ENCODE peak calls at places on chromosomes 6 and 20, in ten cellular contexts. G, O, V, M, E, B, R, I, U and T are unnamed samples.

GRCh38 chr6:134911532-134911931 is 38.4 kb downstream of the ALDH8A1 start:
- DNase-seq in U (no peak), B (no peak), R (no peak), M (no peak), E (no peak), G (no peak), I (no peak), O (no peak), V (no peak), T (no peak)

GRCh38 chr6:11317885-11318771 is 85.7 kb upstream of the NEDD9 start:
- DNase-seq in M (no peak), G (peak), V (no peak), U (peak), O (peak), B (no peak), I (peak), R (no peak), E (peak), T (peak)

GRCh38 chr20:51511861-51512619 is 30.5 kb downstream of the NFATC2 start:
- DNase-seq in R (no peak), I (no peak), M (no peak), B (no peak), O (no peak), E (no peak), V (no peak), U (no peak), G (no peak), T (no peak)

GRCh38 chr20:4720121-4720976 is 1.4 kb upstream of the PRND start:
- DNase-seq in I (peak), M (peak), U (peak), O (peak), B (no peak), R (peak), V (peak), G (peak), E (peak), T (peak)

GRCh38 chr6:13641315-13641714 is 26.2 kb downstream of the NOL7 start:
- DNase-seq in R (no peak), I (no peak), U (no peak), G (no peak), V (no peak), O (no peak), E (no peak), B (no peak), M (no peak), T (no peak)

GRCh38 chr6:52570291-52570700 is 6.6 kb downstream of the TRAM2 start:
- DNase-seq in I (no peak), V (no peak), M (no peak), B (no peak), O (no peak), G (peak), R (no peak), E (peak), U (no peak), T (no peak)

GRCh38 chr6:16633961-16634360 is 127.3 kb downstream of the ATXN1 start:
- DNase-seq in O (no peak), G (no peak), U (no peak), R (no peak), I (no peak), E (no peak), M (no peak), B (no peak), V (no peak), T (no peak)

GRCh38 chr6:106556368-106556960 is 72.8 kb downstream of the RTN4IP1 start:
- DNase-seq in R (no peak), O (no peak), G (no peak), M (no peak), I (no peak), E (no peak), U (no peak), V (no peak), B (no peak), T (no peak)

GRCh38 chr20:6265204-6265904 is 142.5 kb upstream of the FERMT1 start:
- DNase-seq in U (no peak), V (no peak), I (peak), E (no peak), O (peak), M (no peak), B (no peak), R (no peak), G (no peak), T (peak)
- TF ChIP-seq CTCF in U (peak), V (no peak), I (peak), E (peak), O (no peak), M (peak), B (peak), R (peak), G (peak), T (peak)

GRCh38 chr6:42901538-42901957 is 14.3 kb upstream of the PTCRA start:
- DNase-seq in O (peak), U (peak), M (peak), G (peak), B (no peak), V (peak), E (peak), I (peak), R (peak), T (peak)

GRCh38 chr6:42896178-42896719 is 16.8 kb downstream of the RPL7L1 start:
- DNase-seq in O (no peak), B (no peak), U (no peak), R (no peak), V (no peak), M (no peak), I (no peak), G (no peak), E (no peak), T (no peak)

GRCh38 chr6:42904467-42904866 is 11.4 kb upstream of the PTCRA start:
- DNase-seq in B (no peak), O (no peak), E (no peak), V (no peak), R (no peak), M (no peak), I (no peak), U (no peak), G (no peak), T (no peak)

GRCh38 chr6:42899871-42900270 is 16.0 kb upstream of the PTCRA start:
- DNase-seq in U (no peak), E (no peak), O (no peak), R (no peak), I (no peak), B (no peak), G (no peak), M (no peak), V (no peak), T (no peak)

GRCh38 chr6:42898891-42899361 is 16.9 kb upstream of the PTCRA start:
- DNase-seq in E (peak), M (peak), B (no peak), O (peak), G (peak), V (peak), R (peak), I (peak), U (peak), T (peak)
- TF ChIP-seq CTCF in E (peak), M (peak), B (peak), O (peak), G (peak), V (peak), R (peak), I (peak), U (peak), T (peak)

GRCh38 chr20:32924781-32925180 is 66.1 kb downstream of the EFCAB8 start:
- DNase-seq in O (no peak), G (no peak), I (no peak), E (no peak), B (peak), V (no peak), M (no peak), R (no peak), U (peak), T (no peak)
- TF ChIP-seq CTCF in O (no peak), G (no peak), I (no peak), E (no peak), B (no peak), V (no peak), M (no peak), R (no peak), U (no peak), T (no peak)

GRCh38 chr6:108560463-108561308 is at the start of gene FOXO3:
- DNase-seq in E (peak), O (peak), V (peak), G (peak), M (peak), R (peak), U (peak), B (peak), I (peak), T (peak)

GRCh38 chr6:108559884-108560462 is 744 bp upstream of the FOXO3 start:
- DNase-seq in M (peak), G (peak), E (peak), O (peak), V (peak), R (no peak), I (no peak), U (peak), B (peak), T (peak)

GRCh38 chr6:108562503-108562993 is 1.8 kb downstream of the FOXO3 start:
- DNase-seq in V (peak), M (peak), E (peak), R (peak), I (peak), B (no peak), U (peak), G (peak), O (peak), T (no peak)

GRCh38 chr6:108563292-108563691 is 2.6 kb downstream of the FOXO3 start:
- DNase-seq in V (no peak), R (no peak), I (no peak), B (no peak), U (no peak), E (no peak), G (no peak), M (no peak), O (no peak), T (no peak)

GRCh38 chr6:108561742-108562502 is 1.2 kb downstream of the FOXO3 start:
- DNase-seq in I (no peak), E (peak), V (peak), R (peak), O (peak), M (peak), B (no peak), G (peak), U (no peak), T (no peak)
- TF ChIP-seq CTCF in I (no peak), E (no peak), V (no peak), R (no peak), O (no peak), M (no peak), B (no peak), G (no peak), U (no peak), T (no peak)

GRCh38 chr6:73285674-73286283 is 22.8 kb upstream of the KHDC1 start:
- DNase-seq in B (no peak), U (no peak), R (no peak), V (no peak), E (no peak), M (no peak), O (no peak), I (peak), G (no peak), T (no peak)
- TF ChIP-seq CTCF in B (peak), U (peak), R (peak), V (no peak), E (peak), M (peak), O (no peak), I (peak), G (peak), T (no peak)

GRCh38 chr20:20343886-20344381 is 24.0 kb upstream of the INSM1 start:
- DNase-seq in I (no peak), R (no peak), O (no peak), B (no peak), U (no peak), G (no peak), M (no peak), E (no peak), V (no peak), T (no peak)
- TF ChIP-seq CTCF in I (no peak), R (no peak), O (no peak), B (no peak), U (no peak), G (no peak), M (no peak), E (no peak), V (no peak), T (no peak)

GRCh38 chr6:108260809-108261569 is at the start of gene SNX3:
- DNase-seq in M (peak), I (peak), B (peak), G (peak), O (peak), U (peak), E (peak), V (peak), R (peak), T (peak)
- TF ChIP-seq CTCF in M (no peak), I (no peak), B (peak), G (no peak), O (no peak), U (no peak), E (no peak), V (no peak), R (peak), T (no peak)